ENCODE peak calls at places on chromosome 9, in eight cellular contexts. H, L, S, Y, C, P, Q and X are unnamed samples.

GRCh38 chr9:127767405-127767804 is 11.1 kb downstream of the SH2D3C start:
- DNase-seq in L (no peak), P (no peak), S (no peak), H (no peak), C (no peak), Q (no peak), Y (no peak), X (no peak)

GRCh38 chr9:127204771-127205470 is 59.7 kb upstream of the GARNL3 start:
- DNase-seq in H (no peak), P (no peak), Y (peak), L (peak), Q (no peak), S (peak), C (peak), X (no peak)

GRCh38 chr9:85142461-85143401 is 473.2 kb downstream of the NTRK2 start:
- DNase-seq in Q (no peak), Y (peak), C (no peak), P (peak), H (no peak), L (no peak), S (peak), X (no peak)

GRCh38 chr9:68749579-68750159 is 44.6 kb downstream of the PIP5K1B start:
- DNase-seq in C (no peak), H (no peak), Y (no peak), S (peak), Q (no peak), P (no peak), L (no peak), X (no peak)

GRCh38 chr9:71096431-71097108 is 24.9 kb downstream of the TRPM3 start:
- DNase-seq in P (no peak), L (no peak), Q (no peak), H (no peak), S (no peak), C (no peak), Y (peak), X (peak)

GRCh38 chr9:124385623-124386022 is 29.6 kb downstream of the PSMB7 start:
- DNase-seq in P (no peak), C (no peak), Y (no peak), S (no peak), L (no peak), H (no peak), Q (no peak), X (no peak)

GRCh38 chr9:122954253-122954691 is 13.5 kb downstream of the RABGAP1 start:
- DNase-seq in Q (no peak), L (no peak), H (no peak), S (no peak), Y (no peak), P (no peak), C (no peak), X (no peak)

GRCh38 chr9:3908731-3909130 is 382.9 kb upstream of the RFX3 start:
- DNase-seq in Q (no peak), S (no peak), C (peak), Y (no peak), H (no peak), P (no peak), L (no peak), X (no peak)

GRCh38 chr9:126947529-126947928 is 32.9 kb downstream of the RALGPS1 start:
- DNase-seq in Q (no peak), P (peak), L (peak), S (peak), H (no peak), Y (no peak), C (no peak), X (no peak)

GRCh38 chr9:36997414-36997813 is 36.7 kb downstream of the PAX5 start:
- DNase-seq in S (no peak), P (no peak), C (peak), L (no peak), H (no peak), Y (no peak), Q (no peak), X (no peak)

GRCh38 chr9:129323999-129324553 is 146.0 kb upstream of the IER5L start:
- DNase-seq in Y (no peak), L (no peak), C (no peak), S (no peak), Q (no peak), P (no peak), H (no peak), X (no peak)

GRCh38 chr9:34557421-34558321 is 31.9 kb downstream of the CNTFR start:
- DNase-seq in S (peak), H (no peak), P (no peak), C (no peak), Y (no peak), L (no peak), Q (no peak), X (no peak)

GRCh38 chr9:131275332-131276106 is 791 bp downstream of the FAM78A start:
- DNase-seq in L (no peak), C (peak), Q (no peak), P (peak), S (peak), Y (peak), H (no peak), X (no peak)

GRCh38 chr9:87859137-87859536 is 23.5 kb upstream of the SPATA31E1 start:
- DNase-seq in C (no peak), P (no peak), Y (no peak), Q (no peak), H (no peak), L (no peak), S (no peak), X (no peak)

GRCh38 chr9:133818444-133818843 is 80.3 kb upstream of the SARDH start:
- DNase-seq in Q (no peak), Y (no peak), H (no peak), C (no peak), S (no peak), L (no peak), P (no peak), X (no peak)

GRCh38 chr9:127983847-127984289 is 3.1 kb upstream of the EEIG1 start:
- DNase-seq in Y (no peak), C (no peak), S (no peak), H (no peak), P (no peak), Q (no peak), L (no peak), X (no peak)

GRCh38 chr9:115888131-115888530 is 265.5 kb upstream of the PAPPA start:
- DNase-seq in L (no peak), S (no peak), C (no peak), H (no peak), Q (no peak), Y (no peak), P (no peak), X (no peak)

GRCh38 chr9:121691890-121692289 is 40.5 kb downstream of the DAB2IP start:
- DNase-seq in L (no peak), S (no peak), Y (no peak), Q (no peak), C (no peak), P (no peak), H (no peak), X (no peak)

GRCh38 chr9:32866292-32866691 is 83.0 kb downstream of the TMEM215 start:
- DNase-seq in Q (no peak), H (no peak), C (peak), L (no peak), Y (no peak), P (no peak), S (no peak), X (no peak)

GRCh38 chr9:22116751-22117150 is 107.6 kb upstream of the CDKN2B start:
- DNase-seq in Q (no peak), C (no peak), H (no peak), S (no peak), L (no peak), P (no peak), Y (no peak), X (no peak)

GRCh38 chr9:114026335-114026734 is 51.8 kb downstream of the AMBP start:
- DNase-seq in P (no peak), Q (no peak), H (no peak), Y (no peak), C (no peak), L (no peak), S (no peak), X (no peak)

GRCh38 chr9:38162332-38162985 is 93.4 kb upstream of the SHB start:
- DNase-seq in L (no peak), P (no peak), Q (no peak), S (no peak), C (no peak), Y (no peak), H (no peak), X (no peak)

GRCh38 chr9:34045903-34046302 is 2.8 kb downstream of the UBAP2 start:
- DNase-seq in H (no peak), L (no peak), C (no peak), S (no peak), P (no peak), Y (no peak), Q (no peak), X (no peak)

GRCh38 chr9:94586814-94587213 is 6.8 kb downstream of the FBP2 start:
- DNase-seq in Q (no peak), L (no peak), C (peak), H (no peak), S (no peak), P (no peak), Y (no peak), X (no peak)

GRCh38 chr9:135607401-135608293 is 31.7 kb downstream of the GLT6D1 start:
- DNase-seq in Q (no peak), H (no peak), C (no peak), P (no peak), S (peak), L (no peak), Y (no peak), X (no peak)

GRCh38 chr9:87891754-87892153 is 9.1 kb downstream of the SPATA31E1 start:
- DNase-seq in Y (no peak), S (no peak), Q (no peak), P (no peak), C (no peak), H (no peak), L (no peak), X (no peak)

GRCh38 chr9:131478421-131478868 is 24.3 kb upstream of the POMT1 start:
- DNase-seq in Y (peak), P (peak), C (peak), H (peak), L (no peak), S (peak), Q (no peak), X (no peak)

GRCh38 chr9:137759649-137760321 is 117.8 kb upstream of the CACNA1B start:
- DNase-seq in L (peak), P (no peak), S (peak), Y (no peak), H (no peak), Q (no peak), C (no peak), X (no peak)

GRCh38 chr9:34744295-34745221 is 34.6 kb upstream of the CCL21 start:
- DNase-seq in Q (no peak), Y (no peak), C (peak), H (no peak), P (no peak), S (no peak), L (no peak), X (no peak)